ENCODE peak calls at places on chromosomes 3 and 15, in eight cellular contexts. One of them, this sample, is unnamed.
A peak's percentile ranks its signal among the peaks of the same experiment; 100 is the strongest.

GRCh38 chr3:37995652-37996641 is 5.4 kb downstream of the VILL start:
- DNase-seq in stimulated activated naive CD8-positive, alpha-beta T cell treated with anti-CD3 and anti-CD28 coated beads, Interleukin-15, Interleukin-2, amounts not matched to agents 100 U/mL and 50 U/mL, for 24 hours: no peak
- DNase-seq in activated CD4-positive, CD25-positive, alpha-beta regulatory T cell treated with anti-CD3 and anti-CD28 coated beads, Interleukin-2, amount 50 U/mL, for 72 hours: no peak
- DNase-seq in stimulated activated CD8-positive, alpha-beta memory T cell treated with anti-CD3 and anti-CD28 coated beads, Interleukin-7, amount 100 ng/mL, for 1 hour: no peak
- DNase-seq in fibroblast of lung: no peak
- DNase-seq in mammary epithelial cell: no peak
- DNase-seq in kidney tubule cell: no peak
- DNase-seq in astrocyte of the spinal cord: no peak
- DNase-seq in this sample: no peak

GRCh38 chr3:99895106-99895705 is 77.5 kb downstream of the CMSS1 start:
- DNase-seq in activated CD4-positive, CD25-positive, alpha-beta regulatory T cell treated with anti-CD3 and anti-CD28 coated beads, Interleukin-2, amount 50 U/mL, for 72 hours: no peak
- DNase-seq in kidney tubule cell: no peak
- DNase-seq in stimulated activated naive CD8-positive, alpha-beta T cell treated with anti-CD3 and anti-CD28 coated beads, Interleukin-15, Interleukin-2, amounts not matched to agents 100 U/mL and 50 U/mL, for 24 hours: no peak
- DNase-seq in stimulated activated CD8-positive, alpha-beta memory T cell treated with anti-CD3 and anti-CD28 coated beads, Interleukin-7, amount 100 ng/mL, for 1 hour: no peak
- DNase-seq in astrocyte of the spinal cord: no peak
- DNase-seq in mammary epithelial cell: no peak
- DNase-seq in fibroblast of lung: no peak
- DNase-seq in this sample: no peak

GRCh38 chr3:145058483-145058882 is 1086.9 kb downstream of the DIPK2A start:
- DNase-seq in fibroblast of lung: peak; percentile 8
- DNase-seq in stimulated activated CD8-positive, alpha-beta memory T cell treated with anti-CD3 and anti-CD28 coated beads, Interleukin-7, amount 100 ng/mL, for 1 hour: no peak
- DNase-seq in astrocyte of the spinal cord: no peak
- DNase-seq in activated CD4-positive, CD25-positive, alpha-beta regulatory T cell treated with anti-CD3 and anti-CD28 coated beads, Interleukin-2, amount 50 U/mL, for 72 hours: no peak
- DNase-seq in kidney tubule cell: no peak
- DNase-seq in mammary epithelial cell: no peak
- DNase-seq in stimulated activated naive CD8-positive, alpha-beta T cell treated with anti-CD3 and anti-CD28 coated beads, Interleukin-15, Interleukin-2, amounts not matched to agents 100 U/mL and 50 U/mL, for 24 hours: no peak
- DNase-seq in this sample: no peak

GRCh38 chr3:165195226-165195625 is 958 bp downstream of the SLITRK3 start:
- DNase-seq in stimulated activated CD8-positive, alpha-beta memory T cell treated with anti-CD3 and anti-CD28 coated beads, Interleukin-7, amount 100 ng/mL, for 1 hour: no peak
- DNase-seq in fibroblast of lung: peak; percentile 8
- DNase-seq in stimulated activated naive CD8-positive, alpha-beta T cell treated with anti-CD3 and anti-CD28 coated beads, Interleukin-15, Interleukin-2, amounts not matched to agents 100 U/mL and 50 U/mL, for 24 hours: no peak
- DNase-seq in mammary epithelial cell: no peak
- DNase-seq in kidney tubule cell: no peak
- DNase-seq in astrocyte of the spinal cord: no peak
- DNase-seq in activated CD4-positive, CD25-positive, alpha-beta regulatory T cell treated with anti-CD3 and anti-CD28 coated beads, Interleukin-2, amount 50 U/mL, for 72 hours: no peak
- DNase-seq in this sample: no peak

GRCh38 chr3:188294113-188294512 is 140.2 kb downstream of the LPP start:
- DNase-seq in astrocyte of the spinal cord: no peak
- DNase-seq in activated CD4-positive, CD25-positive, alpha-beta regulatory T cell treated with anti-CD3 and anti-CD28 coated beads, Interleukin-2, amount 50 U/mL, for 72 hours: no peak
- DNase-seq in fibroblast of lung: peak; percentile 52
- DNase-seq in kidney tubule cell: no peak
- DNase-seq in mammary epithelial cell: no peak
- DNase-seq in stimulated activated naive CD8-positive, alpha-beta T cell treated with anti-CD3 and anti-CD28 coated beads, Interleukin-15, Interleukin-2, amounts not matched to agents 100 U/mL and 50 U/mL, for 24 hours: no peak
- DNase-seq in stimulated activated CD8-positive, alpha-beta memory T cell treated with anti-CD3 and anti-CD28 coated beads, Interleukin-7, amount 100 ng/mL, for 1 hour: no peak
- DNase-seq in this sample: no peak

GRCh38 chr15:68197661-68198437 is 7.3 kb downstream of the CALML4 start:
- DNase-seq in astrocyte of the spinal cord: no peak
- DNase-seq in kidney tubule cell: no peak
- DNase-seq in stimulated activated CD8-positive, alpha-beta memory T cell treated with anti-CD3 and anti-CD28 coated beads, Interleukin-7, amount 100 ng/mL, for 1 hour: no peak
- DNase-seq in mammary epithelial cell: no peak
- DNase-seq in stimulated activated naive CD8-positive, alpha-beta T cell treated with anti-CD3 and anti-CD28 coated beads, Interleukin-15, Interleukin-2, amounts not matched to agents 100 U/mL and 50 U/mL, for 24 hours: no peak
- DNase-seq in fibroblast of lung: no peak
- DNase-seq in activated CD4-positive, CD25-positive, alpha-beta regulatory T cell treated with anti-CD3 and anti-CD28 coated beads, Interleukin-2, amount 50 U/mL, for 72 hours: no peak
- DNase-seq in this sample: no peak

GRCh38 chr3:171472552-171472951 is 12.3 kb upstream of the TNIK start:
- DNase-seq in kidney tubule cell: no peak
- DNase-seq in stimulated activated naive CD8-positive, alpha-beta T cell treated with anti-CD3 and anti-CD28 coated beads, Interleukin-15, Interleukin-2, amounts not matched to agents 100 U/mL and 50 U/mL, for 24 hours: no peak
- DNase-seq in astrocyte of the spinal cord: no peak
- DNase-seq in activated CD4-positive, CD25-positive, alpha-beta regulatory T cell treated with anti-CD3 and anti-CD28 coated beads, Interleukin-2, amount 50 U/mL, for 72 hours: no peak
- DNase-seq in stimulated activated CD8-positive, alpha-beta memory T cell treated with anti-CD3 and anti-CD28 coated beads, Interleukin-7, amount 100 ng/mL, for 1 hour: no peak
- DNase-seq in mammary epithelial cell: no peak
- DNase-seq in fibroblast of lung: no peak
- DNase-seq in this sample: no peak

GRCh38 chr3:67863869-67864268 is 209.5 kb upstream of the SUCLG2 start:
- DNase-seq in activated CD4-positive, CD25-positive, alpha-beta regulatory T cell treated with anti-CD3 and anti-CD28 coated beads, Interleukin-2, amount 50 U/mL, for 72 hours: no peak
- DNase-seq in stimulated activated naive CD8-positive, alpha-beta T cell treated with anti-CD3 and anti-CD28 coated beads, Interleukin-15, Interleukin-2, amounts not matched to agents 100 U/mL and 50 U/mL, for 24 hours: no peak
- DNase-seq in astrocyte of the spinal cord: peak; percentile 3
- DNase-seq in mammary epithelial cell: no peak
- DNase-seq in kidney tubule cell: peak; percentile 25
- DNase-seq in fibroblast of lung: peak; percentile 2
- DNase-seq in stimulated activated CD8-positive, alpha-beta memory T cell treated with anti-CD3 and anti-CD28 coated beads, Interleukin-7, amount 100 ng/mL, for 1 hour: no peak
- DNase-seq in this sample: peak; percentile 52

GRCh38 chr3:71245971-71246860 is 337.3 kb downstream of the FOXP1 start:
- DNase-seq in mammary epithelial cell: no peak
- DNase-seq in astrocyte of the spinal cord: no peak
- DNase-seq in activated CD4-positive, CD25-positive, alpha-beta regulatory T cell treated with anti-CD3 and anti-CD28 coated beads, Interleukin-2, amount 50 U/mL, for 72 hours: no peak
- DNase-seq in stimulated activated CD8-positive, alpha-beta memory T cell treated with anti-CD3 and anti-CD28 coated beads, Interleukin-7, amount 100 ng/mL, for 1 hour: no peak
- DNase-seq in stimulated activated naive CD8-positive, alpha-beta T cell treated with anti-CD3 and anti-CD28 coated beads, Interleukin-15, Interleukin-2, amounts not matched to agents 100 U/mL and 50 U/mL, for 24 hours: no peak
- DNase-seq in fibroblast of lung: no peak
- DNase-seq in kidney tubule cell: no peak
- DNase-seq in this sample: no peak

GRCh38 chr15:77702211-77702957 is 69.7 kb upstream of the LINGO1 start:
- DNase-seq in kidney tubule cell: peak; percentile 23
- DNase-seq in stimulated activated naive CD8-positive, alpha-beta T cell treated with anti-CD3 and anti-CD28 coated beads, Interleukin-15, Interleukin-2, amounts not matched to agents 100 U/mL and 50 U/mL, for 24 hours: peak; percentile 10
- DNase-seq in stimulated activated CD8-positive, alpha-beta memory T cell treated with anti-CD3 and anti-CD28 coated beads, Interleukin-7, amount 100 ng/mL, for 1 hour: no peak
- DNase-seq in mammary epithelial cell: peak; percentile 21
- DNase-seq in fibroblast of lung: peak; percentile 2
- DNase-seq in astrocyte of the spinal cord: peak; percentile 8
- DNase-seq in activated CD4-positive, CD25-positive, alpha-beta regulatory T cell treated with anti-CD3 and anti-CD28 coated beads, Interleukin-2, amount 50 U/mL, for 72 hours: no peak
- DNase-seq in this sample: peak; percentile 49

GRCh38 chr3:14169871-14170270 is 8.5 kb downstream of the XPC start:
- DNase-seq in stimulated activated CD8-positive, alpha-beta memory T cell treated with anti-CD3 and anti-CD28 coated beads, Interleukin-7, amount 100 ng/mL, for 1 hour: no peak
- DNase-seq in stimulated activated naive CD8-positive, alpha-beta T cell treated with anti-CD3 and anti-CD28 coated beads, Interleukin-15, Interleukin-2, amounts not matched to agents 100 U/mL and 50 U/mL, for 24 hours: no peak
- DNase-seq in astrocyte of the spinal cord: no peak
- DNase-seq in kidney tubule cell: no peak
- DNase-seq in activated CD4-positive, CD25-positive, alpha-beta regulatory T cell treated with anti-CD3 and anti-CD28 coated beads, Interleukin-2, amount 50 U/mL, for 72 hours: no peak
- DNase-seq in mammary epithelial cell: no peak
- DNase-seq in fibroblast of lung: no peak
- DNase-seq in this sample: no peak

GRCh38 chr3:120773932-120774331 is 31.4 kb downstream of the GTF2E1 start:
- DNase-seq in mammary epithelial cell: peak; percentile 46
- DNase-seq in stimulated activated CD8-positive, alpha-beta memory T cell treated with anti-CD3 and anti-CD28 coated beads, Interleukin-7, amount 100 ng/mL, for 1 hour: no peak
- DNase-seq in activated CD4-positive, CD25-positive, alpha-beta regulatory T cell treated with anti-CD3 and anti-CD28 coated beads, Interleukin-2, amount 50 U/mL, for 72 hours: no peak
- DNase-seq in stimulated activated naive CD8-positive, alpha-beta T cell treated with anti-CD3 and anti-CD28 coated beads, Interleukin-15, Interleukin-2, amounts not matched to agents 100 U/mL and 50 U/mL, for 24 hours: no peak
- DNase-seq in kidney tubule cell: peak; percentile 49
- DNase-seq in fibroblast of lung: no peak
- DNase-seq in astrocyte of the spinal cord: peak; percentile 63
- DNase-seq in this sample: no peak

GRCh38 chr3:187533797-187534196 is 136.4 kb downstream of the SST start:
- DNase-seq in stimulated activated naive CD8-positive, alpha-beta T cell treated with anti-CD3 and anti-CD28 coated beads, Interleukin-15, Interleukin-2, amounts not matched to agents 100 U/mL and 50 U/mL, for 24 hours: no peak
- DNase-seq in activated CD4-positive, CD25-positive, alpha-beta regulatory T cell treated with anti-CD3 and anti-CD28 coated beads, Interleukin-2, amount 50 U/mL, for 72 hours: no peak
- DNase-seq in kidney tubule cell: no peak
- DNase-seq in mammary epithelial cell: no peak
- DNase-seq in fibroblast of lung: no peak
- DNase-seq in astrocyte of the spinal cord: no peak
- DNase-seq in stimulated activated CD8-positive, alpha-beta memory T cell treated with anti-CD3 and anti-CD28 coated beads, Interleukin-7, amount 100 ng/mL, for 1 hour: no peak
- DNase-seq in this sample: no peak

GRCh38 chr3:34035775-34036174 is 237.3 kb downstream of the PDCD6IP start:
- DNase-seq in activated CD4-positive, CD25-positive, alpha-beta regulatory T cell treated with anti-CD3 and anti-CD28 coated beads, Interleukin-2, amount 50 U/mL, for 72 hours: no peak
- DNase-seq in fibroblast of lung: no peak
- DNase-seq in stimulated activated naive CD8-positive, alpha-beta T cell treated with anti-CD3 and anti-CD28 coated beads, Interleukin-15, Interleukin-2, amounts not matched to agents 100 U/mL and 50 U/mL, for 24 hours: no peak
- DNase-seq in mammary epithelial cell: no peak
- DNase-seq in kidney tubule cell: no peak
- DNase-seq in stimulated activated CD8-positive, alpha-beta memory T cell treated with anti-CD3 and anti-CD28 coated beads, Interleukin-7, amount 100 ng/mL, for 1 hour: no peak
- DNase-seq in astrocyte of the spinal cord: no peak
- DNase-seq in this sample: no peak

GRCh38 chr3:60752800-60753199 is 498.5 kb downstream of the FHIT start:
- DNase-seq in kidney tubule cell: no peak
- DNase-seq in stimulated activated CD8-positive, alpha-beta memory T cell treated with anti-CD3 and anti-CD28 coated beads, Interleukin-7, amount 100 ng/mL, for 1 hour: no peak
- DNase-seq in fibroblast of lung: peak; percentile 16
- DNase-seq in stimulated activated naive CD8-positive, alpha-beta T cell treated with anti-CD3 and anti-CD28 coated beads, Interleukin-15, Interleukin-2, amounts not matched to agents 100 U/mL and 50 U/mL, for 24 hours: no peak
- DNase-seq in mammary epithelial cell: no peak
- DNase-seq in astrocyte of the spinal cord: peak; percentile 39
- DNase-seq in activated CD4-positive, CD25-positive, alpha-beta regulatory T cell treated with anti-CD3 and anti-CD28 coated beads, Interleukin-2, amount 50 U/mL, for 72 hours: no peak
- DNase-seq in this sample: no peak